ENCODE peak calls at places on chromosomes 12 and 14, in seven cellular contexts. H is head of caudate nucleus; Z is stimulated activated CD8-positive, alpha-beta memory T cell treated with anti-CD3 and anti-CD28 coated beads, Interleukin-15, amount 100 ng/mL, for 24 hours; S is NCI-H774; N is AG08396; X is neural crest cell; F is NCI-H2171 treated with DMSO at 0.1 percent for 48 hours. Q is an unnamed sample.

GRCh38 chr12:45966486-45966885 is 23.9 kb downstream of the SCAF11 start:
- DNase-seq in H (no peak), Z (no peak), S (no peak), N (peak), X (no peak), F (no peak), Q (no peak)

GRCh38 chr14:103543140-103543539 is 14.1 kb downstream of the TRMT61A start:
- DNase-seq in H (no peak), Z (no peak), S (no peak), N (no peak), X (no peak), F (peak), Q (no peak)

GRCh38 chr12:98791406-98791805 is 146.3 kb downstream of the APAF1 start:
- DNase-seq in H (no peak), Z (no peak), S (no peak), N (no peak), X (no peak), F (no peak), Q (no peak)

GRCh38 chr12:52366738-52367485 is at the start of gene KRT85:
- DNase-seq in H (no peak), Z (no peak), S (no peak), N (no peak), X (no peak), F (no peak), Q (no peak)

GRCh38 chr12:67827820-67828383 is 161.3 kb upstream of the IFNG-AS1 start:
- DNase-seq in H (peak), Z (no peak), S (no peak), N (peak), X (no peak), F (no peak), Q (no peak)

GRCh38 chr14:100777366-100778077 is 48.4 kb upstream of the MEG3 start:
- DNase-seq in H (no peak), Z (no peak), S (no peak), N (no peak), X (no peak), F (no peak), Q (no peak)

GRCh38 chr12:50166776-50167025 is 468 bp downstream of the CERS5 start:
- DNase-seq in H (no peak), Z (peak), S (no peak), N (no peak), X (no peak), F (peak), Q (no peak)

GRCh38 chr14:45807187-45807586 is 554.2 kb upstream of the MIS18BP1 start:
- DNase-seq in H (no peak), Z (no peak), S (no peak), N (no peak), X (no peak), F (no peak), Q (no peak)

GRCh38 chr14:91159182-91159581 is 45.3 kb downstream of the DGLUCY start:
- DNase-seq in H (no peak), Z (no peak), S (no peak), N (no peak), X (no peak), F (no peak), Q (no peak)

Q was measured in T-cell.